ENCODE peak calls at places on chromosomes 16 and 17, in five cellular contexts. A is HS-5; O is stimulated activated CD4-positive, alpha-beta T cell treated with anti-CD3 and anti-CD28 coated beads, Interleukin-2, amount 100 ng/mL, for 48 hours; X is Caki2; F is activated CD4-positive, alpha-beta T cell treated with anti-CD3 and anti-CD28 coated beads, Interleukin-2, amount 50 U/mL, for 48 hours. N is an unnamed sample.

GRCh38 chr17:65208753-65209152 is 71.6 kb downstream of the RGS9 start:
- DNase-seq in O (no peak), X (no peak), A (no peak), F (no peak), N (no peak)

GRCh38 chr17:43599835-43600234 is 53.7 kb upstream of the ETV4 start:
- DNase-seq in O (no peak), F (no peak), A (peak; percentile 63), X (peak; percentile 37), N (no peak)

GRCh38 chr16:82580293-82580900 is 46.4 kb upstream of the CDH13 start:
- DNase-seq in X (peak; percentile 2), F (no peak), A (no peak), O (no peak), N (no peak)

GRCh38 chr16:10509534-10510025 is 70.8 kb downstream of the EMP2 start:
- DNase-seq in X (peak; percentile 61), A (no peak), F (peak; percentile 34), O (peak; percentile 68), N (peak; percentile 67)

GRCh38 chr17:74736423-74737298 is at the start of gene RAB37:
- DNase-seq in O (no peak), A (no peak), F (no peak), X (no peak), N (peak; percentile 61)

GRCh38 chr16:84483882-84484565 is 20.4 kb downstream of the MEAK7 start:
- DNase-seq in O (no peak), F (no peak), X (no peak), A (no peak), N (no peak)

GRCh38 chr16:26594666-26595065 is 472.1 kb upstream of the C16orf82 start:
- DNase-seq in X (no peak), F (no peak), O (no peak), A (no peak), N (no peak)

GRCh38 chr16:66934138-66934838 is at the start of gene CIAO2B:
- DNase-seq in O (peak; percentile 91), F (peak; percentile 90), X (peak; percentile 74), A (peak; percentile 25), N (peak; percentile 94)

GRCh38 chr17:59513934-59514841 is 51.2 kb upstream of the DHX40 start:
- DNase-seq in O (no peak), A (no peak), X (peak; percentile 77), F (no peak), N (no peak)

GRCh38 chr16:4309833-4310266 is 6.0 kb upstream of the GLIS2 start:
- DNase-seq in F (peak; percentile 59), X (peak; percentile 97), O (peak; percentile 51), A (no peak), N (peak; percentile 67)